ENCODE peak calls at places on chromosome 20, in ten cellular contexts. One of them, this sample, is unnamed. For H3K4me1, the result is how much of the 10 kb centered on the place peaks cover.

GRCh38 chr20:6632187-6632586 is 135.3 kb upstream of the BMP2 start:
- DNase-seq in transverse colon: peak
- DNase-seq in ovary: peak
- DNase-seq in GM12878: no peak
- DNase-seq in tibial nerve: peak
- DNase-seq in A549: no peak
- DNase-seq in esophagus squamous epithelium: no peak
- DNase-seq in breast epithelium: no peak
- DNase-seq in testis: peak
- DNase-seq in spleen: no peak
- DNase-seq in this sample: no peak

GRCh38 chr20:44495802-44496481 is 20.3 kb downstream of the TTPAL start:
- DNase-seq in esophagus squamous epithelium: no peak
- DNase-seq in tibial nerve: no peak
- DNase-seq in transverse colon: no peak
- DNase-seq in testis: no peak
- DNase-seq in GM12878: no peak
- DNase-seq in breast epithelium: no peak
- DNase-seq in A549: peak
- DNase-seq in ovary: no peak
- DNase-seq in spleen: no peak
- DNase-seq in this sample: no peak

GRCh38 chr20:48180039-48180438 is 394.8 kb upstream of the SULF2 start:
- DNase-seq in A549: peak
- DNase-seq in tibial nerve: no peak
- DNase-seq in spleen: no peak
- DNase-seq in GM12878: no peak
- DNase-seq in breast epithelium: no peak
- DNase-seq in testis: no peak
- DNase-seq in ovary: no peak
- DNase-seq in transverse colon: no peak
- DNase-seq in esophagus squamous epithelium: no peak
- DNase-seq in this sample: no peak

GRCh38 chr20:53517146-53517545 is 76.5 kb downstream of the ZNF217 start:
- DNase-seq in A549: no peak
- DNase-seq in spleen: no peak
- DNase-seq in testis: no peak
- DNase-seq in tibial nerve: no peak
- DNase-seq in GM12878: no peak
- DNase-seq in breast epithelium: no peak
- DNase-seq in ovary: no peak
- DNase-seq in esophagus squamous epithelium: no peak
- DNase-seq in transverse colon: peak
- DNase-seq in this sample: no peak

GRCh38 chr20:24118781-24119175 is 130.2 kb upstream of the GGTLC1 start:
- DNase-seq in A549: peak
- DNase-seq in esophagus squamous epithelium: no peak
- DNase-seq in tibial nerve: no peak
- DNase-seq in breast epithelium: no peak
- DNase-seq in GM12878: no peak
- DNase-seq in spleen: no peak
- DNase-seq in testis: no peak
- DNase-seq in transverse colon: no peak
- DNase-seq in ovary: no peak
- DNase-seq in this sample: no peak

GRCh38 chr20:8527998-8528397 is 395.9 kb downstream of the PLCB1 start:
- DNase-seq in esophagus squamous epithelium: no peak
- DNase-seq in tibial nerve: no peak
- DNase-seq in breast epithelium: no peak
- DNase-seq in ovary: no peak
- DNase-seq in transverse colon: no peak
- DNase-seq in GM12878: peak
- DNase-seq in A549: peak
- DNase-seq in testis: no peak
- DNase-seq in spleen: no peak
- DNase-seq in this sample: no peak

GRCh38 chr20:2006452-2007381 is 12.9 kb upstream of the PDYN start:
- DNase-seq in breast epithelium: no peak
- DNase-seq in A549: peak
- DNase-seq in ovary: no peak
- DNase-seq in GM12878: no peak
- DNase-seq in esophagus squamous epithelium: no peak
- DNase-seq in transverse colon: no peak
- DNase-seq in tibial nerve: no peak
- DNase-seq in testis: peak
- DNase-seq in spleen: no peak
- DNase-seq in this sample: peak

GRCh38 chr20:5722927-5723326 is 27.3 kb upstream of the SHLD1 start:
- DNase-seq in esophagus squamous epithelium: no peak
- DNase-seq in transverse colon: no peak
- DNase-seq in testis: no peak
- DNase-seq in GM12878: no peak
- DNase-seq in A549: no peak
- DNase-seq in spleen: no peak
- DNase-seq in tibial nerve: no peak
- DNase-seq in ovary: no peak
- DNase-seq in breast epithelium: no peak
- DNase-seq in this sample: no peak

GRCh38 chr20:61588356-61589054 is 336.4 kb downstream of the CDH4 start:
- DNase-seq in spleen: no peak
- DNase-seq in breast epithelium: no peak
- DNase-seq in A549: peak
- DNase-seq in testis: no peak
- DNase-seq in GM12878: no peak
- DNase-seq in ovary: no peak
- DNase-seq in esophagus squamous epithelium: no peak
- DNase-seq in transverse colon: no peak
- DNase-seq in tibial nerve: no peak
- DNase-seq in this sample: no peak

GRCh38 chr20:46582648-46583047 is 32.2 kb upstream of the OCSTAMP start:
- DNase-seq in breast epithelium: no peak
- DNase-seq in transverse colon: no peak
- DNase-seq in esophagus squamous epithelium: no peak
- DNase-seq in tibial nerve: no peak
- DNase-seq in GM12878: no peak
- DNase-seq in testis: no peak
- DNase-seq in spleen: no peak
- DNase-seq in ovary: no peak
- DNase-seq in A549: no peak
- DNase-seq in this sample: no peak

GRCh38 chr20:3115190-3116107 is 30.9 kb upstream of the AVP start:
- DNase-seq in testis: peak
- DNase-seq in ovary: no peak
- DNase-seq in tibial nerve: no peak
- DNase-seq in GM12878: peak
- DNase-seq in transverse colon: no peak
- DNase-seq in breast epithelium: no peak
- DNase-seq in spleen: no peak
- DNase-seq in A549: peak
- DNase-seq in esophagus squamous epithelium: no peak
- DNase-seq in this sample: no peak

GRCh38 chr20:7703436-7703835 is 236.8 kb downstream of the HAO1 start:
- DNase-seq in testis: no peak
- DNase-seq in esophagus squamous epithelium: no peak
- DNase-seq in A549: no peak
- DNase-seq in spleen: no peak
- DNase-seq in GM12878: no peak
- DNase-seq in tibial nerve: no peak
- DNase-seq in breast epithelium: no peak
- DNase-seq in transverse colon: no peak
- DNase-seq in ovary: no peak
- DNase-seq in this sample: no peak

DNA sequence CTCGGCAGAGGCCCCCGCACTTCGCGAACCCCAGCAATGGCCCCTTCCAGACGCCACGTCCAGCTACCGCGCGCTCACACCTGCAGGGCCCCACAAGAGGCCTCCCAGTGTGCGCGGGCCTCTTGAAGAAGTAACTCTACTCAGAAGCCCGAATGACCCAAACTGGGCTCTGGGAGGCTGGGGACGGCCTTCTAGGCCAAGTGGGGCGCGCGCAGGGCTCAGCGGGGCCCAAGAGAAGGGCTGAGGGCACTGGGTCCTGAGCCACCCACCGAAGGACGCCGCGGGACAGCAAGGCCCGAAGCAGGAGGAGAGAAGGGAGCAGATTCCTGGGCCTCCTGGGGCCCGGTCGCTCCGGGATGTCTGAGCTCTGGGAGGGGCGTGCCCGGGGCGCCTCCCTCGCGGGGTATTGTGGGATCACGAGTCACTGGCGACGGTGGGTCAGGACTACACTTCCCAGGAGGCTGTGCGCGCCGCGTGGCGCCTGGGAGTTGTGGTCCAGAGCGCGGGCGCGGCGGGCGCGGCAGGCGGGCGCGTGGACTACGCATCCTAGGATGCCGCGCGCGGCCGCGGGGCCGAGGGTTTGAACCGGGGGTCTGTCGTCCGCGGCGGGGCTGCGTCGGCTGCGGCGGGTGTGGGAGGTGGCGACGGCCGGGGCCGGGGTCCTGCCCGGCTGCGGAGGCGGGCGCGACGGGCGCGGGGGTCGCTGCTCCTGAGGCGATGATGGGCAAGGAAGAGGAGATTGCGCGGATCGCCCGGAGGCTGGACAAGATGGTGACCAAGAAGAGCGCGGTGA is at the start of gene TCEA2:
- DNase-seq in spleen: peak
- DNase-seq in esophagus squamous epithelium: peak
- DNase-seq in transverse colon: peak
- DNase-seq in breast epithelium: peak
- DNase-seq in ovary: peak
- DNase-seq in A549: peak
- DNase-seq in tibial nerve: peak
- DNase-seq in GM12878: no peak
- DNase-seq in testis: peak
- DNase-seq in this sample: peak
- TF ChIP-seq POLR2A in spleen: peak
- TF ChIP-seq POLR2A in esophagus squamous epithelium: peak
- TF ChIP-seq POLR2A in transverse colon: peak
- TF ChIP-seq POLR2A in breast epithelium: peak
- TF ChIP-seq POLR2A in ovary: peak
- TF ChIP-seq POLR2A in A549: peak
- TF ChIP-seq POLR2A in tibial nerve: peak
- TF ChIP-seq POLR2A in GM12878: peak
- TF ChIP-seq POLR2A in testis: no peak
- TF ChIP-seq POLR2A in this sample: no peak

GRCh38 chr20:62899633-62900051 is 26.7 kb downstream of the DIDO1 start:
- DNase-seq in ovary: no peak
- DNase-seq in breast epithelium: peak
- DNase-seq in testis: peak
- DNase-seq in transverse colon: peak
- DNase-seq in esophagus squamous epithelium: no peak
- DNase-seq in tibial nerve: no peak
- DNase-seq in A549: no peak
- DNase-seq in spleen: no peak
- DNase-seq in GM12878: no peak
- DNase-seq in this sample: no peak
- TF ChIP-seq CTCF in ovary: no peak
- TF ChIP-seq CTCF in breast epithelium: no peak
- TF ChIP-seq CTCF in testis: no peak
- TF ChIP-seq CTCF in transverse colon: no peak
- TF ChIP-seq CTCF in esophagus squamous epithelium: no peak
- TF ChIP-seq CTCF in tibial nerve: no peak
- TF ChIP-seq CTCF in A549: no peak
- TF ChIP-seq CTCF in spleen: no peak
- TF ChIP-seq CTCF in GM12878: no peak
- TF ChIP-seq CTCF in this sample: no peak

GRCh38 chr20:32353848-32354496 is 4.2 kb upstream of the ASXL1 start:
- DNase-seq in A549: no peak
- DNase-seq in transverse colon: no peak
- DNase-seq in testis: no peak
- DNase-seq in spleen: no peak
- DNase-seq in ovary: no peak
- DNase-seq in esophagus squamous epithelium: no peak
- DNase-seq in GM12878: no peak
- DNase-seq in tibial nerve: no peak
- DNase-seq in breast epithelium: no peak
- DNase-seq in this sample: no peak

GRCh38 chr20:32354592-32355416 is 3.3 kb upstream of the ASXL1 start:
- DNase-seq in ovary: no peak
- DNase-seq in transverse colon: no peak
- DNase-seq in esophagus squamous epithelium: no peak
- DNase-seq in A549: peak
- DNase-seq in GM12878: peak
- DNase-seq in testis: no peak
- DNase-seq in breast epithelium: no peak
- DNase-seq in tibial nerve: no peak
- DNase-seq in spleen: no peak
- DNase-seq in this sample: no peak

GRCh38 chr20:32356935-32357868 is 929 bp upstream of the ASXL1 start:
- DNase-seq in breast epithelium: no peak
- DNase-seq in transverse colon: peak
- DNase-seq in esophagus squamous epithelium: no peak
- DNase-seq in tibial nerve: peak
- DNase-seq in ovary: peak
- DNase-seq in testis: peak
- DNase-seq in spleen: no peak
- DNase-seq in A549: no peak
- DNase-seq in GM12878: peak
- DNase-seq in this sample: no peak

GRCh38 chr20:32357869-32358631 is at the start of gene ASXL1:
- DNase-seq in A549: peak
- DNase-seq in ovary: peak
- DNase-seq in tibial nerve: peak
- DNase-seq in breast epithelium: peak
- DNase-seq in spleen: peak
- DNase-seq in GM12878: peak
- DNase-seq in testis: peak
- DNase-seq in transverse colon: peak
- DNase-seq in esophagus squamous epithelium: peak
- DNase-seq in this sample: peak

GRCh38 chr20:32355417-32355841 is 2.7 kb upstream of the ASXL1 start:
- DNase-seq in testis: no peak
- DNase-seq in ovary: no peak
- DNase-seq in spleen: no peak
- DNase-seq in GM12878: peak
- DNase-seq in A549: no peak
- DNase-seq in breast epithelium: no peak
- DNase-seq in tibial nerve: no peak
- DNase-seq in esophagus squamous epithelium: no peak
- DNase-seq in transverse colon: no peak
- DNase-seq in this sample: no peak
- H3K4me1 ChIP-seq in testis: under half
- H3K4me1 ChIP-seq in ovary: under half
- H3K4me1 ChIP-seq in spleen: under half
- H3K4me1 ChIP-seq in GM12878: under half
- H3K4me1 ChIP-seq in A549: under half
- H3K4me1 ChIP-seq in breast epithelium: under half
- H3K4me1 ChIP-seq in tibial nerve: under half
- H3K4me1 ChIP-seq in esophagus squamous epithelium: under half
- H3K4me1 ChIP-seq in transverse colon: under half
- H3K4me1 ChIP-seq in this sample: under half

DNA sequence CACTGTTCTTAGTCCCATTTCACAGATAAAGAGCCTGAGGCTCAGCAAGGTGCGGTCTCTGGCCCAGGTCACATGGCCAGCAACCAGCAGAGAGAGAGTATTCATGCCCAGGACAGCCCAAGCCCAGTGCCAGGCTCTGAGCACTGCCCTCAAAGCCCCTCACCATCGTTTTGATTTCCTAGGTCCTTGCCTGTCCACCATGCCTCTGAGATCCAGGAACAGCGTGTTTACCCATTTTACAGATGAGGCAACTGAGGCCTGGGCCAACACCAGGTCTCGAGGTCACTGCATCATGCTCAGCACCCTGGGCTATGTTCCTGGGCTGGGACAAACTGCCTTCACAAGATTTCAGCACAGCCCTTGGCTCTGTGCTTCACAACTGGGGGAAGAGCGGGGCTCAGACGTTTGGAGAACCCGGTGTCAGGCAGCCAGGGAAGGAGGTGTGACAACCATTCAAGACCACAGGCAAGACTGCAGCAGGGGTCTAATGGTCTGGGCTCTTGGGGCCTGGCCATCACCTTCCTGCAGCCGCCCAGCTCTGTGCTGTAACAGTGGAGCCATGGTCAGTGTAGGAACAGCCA is 1.3 kb upstream of the BPIFA2 start:
- DNase-seq in A549: no peak
- DNase-seq in esophagus squamous epithelium: no peak
- DNase-seq in tibial nerve: no peak
- DNase-seq in GM12878: no peak
- DNase-seq in spleen: no peak
- DNase-seq in transverse colon: no peak
- DNase-seq in testis: no peak
- DNase-seq in breast epithelium: no peak
- DNase-seq in ovary: no peak
- DNase-seq in this sample: no peak
- TF ChIP-seq POLR2A in A549: no peak
- TF ChIP-seq POLR2A in esophagus squamous epithelium: no peak
- TF ChIP-seq POLR2A in tibial nerve: no peak
- TF ChIP-seq POLR2A in GM12878: no peak
- TF ChIP-seq POLR2A in spleen: no peak
- TF ChIP-seq POLR2A in transverse colon: no peak
- TF ChIP-seq POLR2A in testis: no peak
- TF ChIP-seq POLR2A in breast epithelium: no peak
- TF ChIP-seq POLR2A in ovary: no peak
- TF ChIP-seq POLR2A in this sample: no peak